ENCODE peak calls at places on chromosomes 2 and 18, in eight cellular contexts. B is HCT116, E is GM23338, F is neural progenitor cell, D is GM23248, A is hepatocyte, R is OCI-LY7, C is PC-3. G is an unnamed sample.
A peak's percentile ranks its signal among the peaks of the same experiment; 100 is the strongest.

GRCh38 chr2:189698020-189698887 is 23.8 kb downstream of the ANKAR start:
- DNase-seq in B (peak; percentile 41), E (peak; percentile 81), F (peak; percentile 56), D (peak; percentile 77), A (peak; percentile 70), R (peak; percentile 70), C (peak; percentile 68), G (peak; percentile 51)

GRCh38 chr18:59898093-59898492 is 1.7 kb upstream of the PMAIP1 start:
- DNase-seq in B (no peak), E (peak; percentile 41), F (no peak), D (no peak), A (no peak), R (no peak), C (no peak), G (no peak)

GRCh38 chr2:55010915-55011314 is 39.3 kb downstream of the RTN4 start:
- DNase-seq in B (no peak), E (no peak), F (no peak), D (peak; percentile 62), A (peak; percentile 20), R (no peak), C (no peak), G (peak; percentile 14)

GRCh38 chr18:8997634-8998033 is 104.9 kb upstream of the NDUFV2 start:
- DNase-seq in B (no peak), E (peak; percentile 51), F (peak; percentile 33), D (no peak), A (no peak), R (no peak), C (no peak), G (no peak)

GRCh38 chr2:38935568-38936172 is 46.0 kb downstream of the ARHGEF33 start:
- DNase-seq in B (no peak), E (no peak), F (no peak), D (peak; percentile 74), A (no peak), R (no peak), C (peak; percentile 59), G (no peak)

GRCh38 chr2:161946489-161947107 is 127.4 kb downstream of the DPP4 start:
- DNase-seq in B (peak; percentile 38), E (peak; percentile 51), F (peak; percentile 9), D (peak; percentile 58), A (peak; percentile 28), R (peak; percentile 17), C (peak; percentile 68), G (peak; percentile 30)

GRCh38 chr2:185279999-185280398 is 458.6 kb upstream of the FSIP2 start:
- DNase-seq in B (no peak), E (peak; percentile 43), F (no peak), D (peak; percentile 33), A (no peak), R (peak; percentile 21), C (peak; percentile 57), G (peak; percentile 41)

GRCh38 chr2:232757905-232758304 is 18.5 kb downstream of the KCNJ13 start:
- DNase-seq in B (no peak), E (no peak), F (no peak), D (no peak), A (no peak), R (no peak), C (no peak), G (no peak)

GRCh38 chr18:23354625-23355024 is 98.5 kb upstream of the RIOK3 start:
- DNase-seq in B (no peak), E (no peak), F (no peak), D (peak; percentile 51), A (peak; percentile 48), R (no peak), C (peak; percentile 60), G (no peak)

GRCh38 chr18:76589309-76589708 is 94.3 kb upstream of the ZNF516 start:
- DNase-seq in B (no peak), E (no peak), F (no peak), D (no peak), A (no peak), R (no peak), C (no peak), G (no peak)
- H3K4me2 ChIP-seq in B (no peak overlapping the region), E (peak overlapping the region; percentile 66), F (peak overlapping the region; percentile 67), D (peak overlapping the region; percentile 78), A (peak overlapping the region; percentile 76), R (no peak overlapping the region), C (no peak overlapping the region), G (no peak overlapping the region)

GRCh38 chr2:56364902-56365301 is 181.1 kb downstream of the CCDC85A start:
- DNase-seq in B (no peak), E (no peak), F (no peak), D (no peak), A (no peak), R (no peak), C (no peak), G (no peak)
- H3K27ac ChIP-seq in B (no peak overlapping the region), E (no peak overlapping the region), F (no peak overlapping the region), D (no peak overlapping the region), A (no peak overlapping the region), R (no peak overlapping the region), C (no peak overlapping the region), G (no peak overlapping the region)

GRCh38 chr18:79476918-79477685 is 81.4 kb downstream of the NFATC1 start:
- DNase-seq in B (no peak), E (no peak), F (no peak), D (no peak), A (no peak), R (peak; percentile 55), C (peak; percentile 13), G (no peak)

GRCh38 chr18:79477711-79478483 is 82.2 kb downstream of the NFATC1 start:
- DNase-seq in B (no peak), E (no peak), F (no peak), D (no peak), A (no peak), R (no peak), C (no peak), G (no peak)

GRCh38 chr18:79479114-79479760 is 83.5 kb downstream of the NFATC1 start:
- DNase-seq in B (no peak), E (no peak), F (no peak), D (no peak), A (no peak), R (no peak), C (no peak), G (no peak)

GRCh38 chr18:79479761-79480161 is 84.0 kb downstream of the NFATC1 start:
- DNase-seq in B (no peak), E (no peak), F (no peak), D (no peak), A (no peak), R (no peak), C (no peak), G (no peak)

DNA sequence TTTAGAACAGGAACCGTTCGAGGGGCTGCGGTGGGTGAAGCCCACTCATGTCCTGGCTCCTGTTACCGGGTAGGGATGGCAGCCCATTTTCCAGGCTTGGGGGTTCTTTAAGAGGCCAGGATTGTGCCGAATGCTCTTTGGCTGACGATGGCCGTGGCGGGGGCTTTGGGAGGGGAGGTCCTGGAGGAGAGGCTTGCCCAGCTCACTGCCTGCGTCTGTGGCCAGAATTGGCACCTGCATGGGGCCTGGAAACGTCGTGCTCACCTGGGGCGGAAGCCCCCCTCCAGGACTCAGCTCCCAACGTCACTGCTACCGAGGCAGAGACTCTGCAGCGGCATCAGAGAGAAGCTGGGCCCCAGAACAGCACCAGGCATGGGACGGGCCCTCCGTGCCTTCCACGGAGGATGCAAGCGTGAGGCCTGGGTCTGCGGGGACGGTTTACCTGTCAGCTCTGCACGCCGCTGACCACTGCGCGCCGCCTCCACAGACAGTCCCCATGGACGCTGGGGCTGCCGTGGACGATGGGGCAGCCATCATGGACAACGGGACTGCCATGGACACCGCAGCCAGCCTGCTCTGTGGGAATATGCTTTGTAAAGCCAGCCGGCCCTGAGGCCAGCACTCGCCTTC is 82.9 kb downstream of the NFATC1 start:
- DNase-seq in B (no peak), E (no peak), F (no peak), D (no peak), A (no peak), R (no peak), C (no peak), G (no peak)
- TF ChIP-seq EZH2phosphoT487 in B (no peak), E (no peak), F (no peak), D (no peak), A (no peak), R (no peak), C (no peak), G (no peak)

GRCh38 chr2:225787497-225787896 is 388.0 kb downstream of the NYAP2 start:
- DNase-seq in B (no peak), E (no peak), F (no peak), D (no peak), A (no peak), R (no peak), C (no peak), G (peak; percentile 13)

GRCh38 chr2:225781145-225781544 is 381.6 kb downstream of the NYAP2 start:
- DNase-seq in B (no peak), E (no peak), F (no peak), D (no peak), A (no peak), R (no peak), C (no peak), G (no peak)

GRCh38 chr2:225779829-225780228 is 380.3 kb downstream of the NYAP2 start:
- DNase-seq in B (no peak), E (no peak), F (no peak), D (peak; percentile 9), A (no peak), R (no peak), C (no peak), G (no peak)

GRCh38 chr2:225781991-225782390 is 382.5 kb downstream of the NYAP2 start:
- DNase-seq in B (no peak), E (no peak), F (no peak), D (no peak), A (no peak), R (no peak), C (no peak), G (no peak)
- H3K4me2 ChIP-seq in B (no peak overlapping the region), E (no peak overlapping the region), F (no peak overlapping the region), D (no peak overlapping the region), A (no peak overlapping the region), R (no peak overlapping the region), C (no peak overlapping the region), G (no peak overlapping the region)